ENCODE peak calls at places on chromosome 3, in five cellular contexts. Q is transverse colon, I is HepG2, W is esophagus muscularis mucosa, X is upper lobe of left lung. Y is an unnamed sample.
A peak's percentile ranks its signal among the peaks of the same experiment; 100 is the strongest.

GRCh38 chr3:157406376-157406775 is 30.3 kb upstream of the PTX3 start:
- DNase-seq in Q (no peak), I (no peak), W (no peak), X (no peak), Y (no peak)

GRCh38 chr3:161386991-161387390 is 15.7 kb upstream of the SPTSSB start:
- DNase-seq in Q (no peak), I (peak; percentile 72), W (no peak), X (no peak), Y (no peak)

GRCh38 chr3:68957895-68958294 is 25.5 kb upstream of the TAFA4 start:
- DNase-seq in Q (no peak), I (no peak), W (no peak), X (no peak), Y (no peak)

GRCh38 chr3:54773251-54773650 is 154.6 kb downstream of the LRTM1 start:
- DNase-seq in Q (no peak), I (no peak), W (peak; percentile 31), X (no peak), Y (no peak)

GRCh38 chr3:39183231-39184080 is 8.9 kb downstream of the XIRP1 start:
- DNase-seq in Q (no peak), I (no peak), W (no peak), X (peak; percentile 62), Y (no peak)

GRCh38 chr3:13477946-13478345 is 2.2 kb upstream of the HDAC11 start:
- DNase-seq in Q (no peak), I (peak; percentile 49), W (no peak), X (no peak), Y (no peak)

GRCh38 chr3:29283739-29284138 is 2.9 kb downstream of the RBMS3 start:
- DNase-seq in Q (no peak), I (no peak), W (no peak), X (no peak), Y (no peak)

GRCh38 chr3:169091196-169091595 is 572.3 kb downstream of the MECOM start:
- DNase-seq in Q (no peak), I (no peak), W (no peak), X (no peak), Y (no peak)

GRCh38 chr3:72343078-72343477 is 505.2 kb downstream of the SHQ1 start:
- DNase-seq in Q (no peak), I (no peak), W (no peak), X (no peak), Y (no peak)

GRCh38 chr3:142896201-142896755 is 7.4 kb upstream of the PCOLCE2 start:
- DNase-seq in Q (no peak), I (no peak), W (peak; percentile 80), X (no peak), Y (no peak)

GRCh38 chr3:58531956-58532355 is 5.0 kb downstream of the ACOX2 start:
- DNase-seq in Q (no peak), I (no peak), W (no peak), X (no peak), Y (no peak)

GRCh38 chr3:56883828-56884227 is 82.1 kb upstream of the ARHGEF3 start:
- DNase-seq in Q (no peak), I (no peak), W (no peak), X (no peak), Y (no peak)

GRCh38 chr3:160078533-160078932 is 89.9 kb downstream of the IL12A start:
- DNase-seq in Q (no peak), I (no peak), W (no peak), X (no peak), Y (no peak)

GRCh38 chr3:197847866-197848401 is 56.9 kb downstream of the LRCH3 start:
- DNase-seq in Q (peak; percentile 18), I (no peak), W (no peak), X (no peak), Y (no peak)

GRCh38 chr3:150766742-150767141 is 3.8 kb upstream of the SIAH2 start:
- DNase-seq in Q (no peak), I (no peak), W (no peak), X (no peak), Y (no peak)

GRCh38 chr3:129195731-129196256 is 12.1 kb upstream of the CNBP start:
- DNase-seq in Q (peak; percentile 35), I (peak; percentile 16), W (no peak), X (no peak), Y (no peak)

GRCh38 chr3:47485812-47486211 is 10.1 kb upstream of the SCAP start:
- DNase-seq in Q (no peak), I (no peak), W (no peak), X (no peak), Y (no peak)

GRCh38 chr3:105431171-105431570 is 64.5 kb downstream of the ALCAM start:
- DNase-seq in Q (no peak), I (no peak), W (no peak), X (no peak), Y (no peak)

GRCh38 chr3:142850395-142851023 is 38.4 kb downstream of the PCOLCE2 start:
- DNase-seq in Q (no peak), I (peak; percentile 39), W (no peak), X (no peak), Y (peak; percentile 42)

GRCh38 chr3:49872801-49873281 is 3.1 kb upstream of the CAMKV start:
- DNase-seq in Q (no peak), I (no peak), W (no peak), X (no peak), Y (no peak)

GRCh38 chr3:59609967-59610366 is 560.1 kb upstream of the CFAP20DC start:
- DNase-seq in Q (no peak), I (no peak), W (no peak), X (peak; percentile 10), Y (no peak)

GRCh38 chr3:48459331-48459730 is 12.8 kb downstream of the ATRIP start:
- DNase-seq in Q (no peak), I (no peak), W (no peak), X (no peak), Y (no peak)

GRCh38 chr3:172266103-172266502 is 182.2 kb downstream of the GHSR start:
- DNase-seq in Q (no peak), I (no peak), W (no peak), X (no peak), Y (no peak)
- TF ChIP-seq POLR2AphosphoS5 in Q (no peak), I (no peak), W (no peak), X (no peak), Y (no peak)

GRCh38 chr3:149080011-149080698 is 6.2 kb downstream of the HLTF start:
- DNase-seq in Q (no peak), I (no peak), W (no peak), X (no peak), Y (no peak)

GRCh38 chr3:149080699-149081091 is 5.6 kb downstream of the HLTF start:
- DNase-seq in Q (no peak), I (no peak), W (no peak), X (no peak), Y (no peak)

GRCh38 chr3:149081772-149082171 is 4.6 kb downstream of the HLTF start:
- DNase-seq in Q (no peak), I (no peak), W (no peak), X (no peak), Y (no peak)

DNA sequence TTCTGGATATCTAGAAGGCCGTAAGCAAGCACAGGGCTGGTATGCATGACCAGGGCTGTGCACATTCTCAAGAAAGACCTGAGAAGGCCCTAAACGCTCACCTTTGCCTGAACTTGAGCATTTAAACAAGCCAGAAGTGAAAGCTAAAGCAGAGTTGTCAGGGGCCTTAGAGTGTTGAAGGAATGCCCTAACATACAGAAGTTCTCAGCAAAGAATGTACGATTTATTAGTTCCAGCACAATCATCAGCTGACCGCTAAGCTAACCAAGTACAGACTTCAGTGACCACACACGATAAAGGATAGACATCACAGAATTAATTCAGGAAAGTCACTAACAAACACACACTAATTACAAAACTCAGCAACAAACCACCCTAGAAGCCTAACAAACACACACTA is 8.7 kb downstream of the HLTF start:
- DNase-seq in Q (no peak), I (no peak), W (no peak), X (no peak), Y (no peak)
- H3K36me3 ChIP-seq in Q (no peaks in the 10 kb centered on the region), I (peaks cover 16% of the 10 kb centered on the region), W (peaks cover 4% of the 10 kb centered on the region), X (peaks cover 13% of the 10 kb centered on the region), Y (peaks cover 18% of the 10 kb centered on the region)

DNA sequence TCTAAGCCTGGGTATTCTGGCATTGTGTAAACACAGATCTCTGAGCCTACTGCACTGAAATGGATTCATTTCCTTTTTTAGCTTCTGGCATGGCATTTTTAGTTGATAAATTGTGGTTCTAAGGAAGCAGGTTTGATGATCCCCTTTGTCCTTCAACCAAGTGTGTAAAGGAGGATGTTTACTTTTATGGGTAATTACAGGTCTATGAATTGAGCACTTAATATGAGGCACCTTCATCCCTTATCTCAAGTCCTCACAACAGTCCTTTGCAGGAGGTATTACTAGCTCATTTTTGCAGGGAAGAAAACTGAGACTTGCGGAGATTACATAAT is 30.8 kb upstream of the ZBTB38 start:
- DNase-seq in Q (no peak), I (no peak), W (no peak), X (no peak), Y (no peak)
- H3K27ac ChIP-seq in Q (no peak overlapping the region), I (no peak overlapping the region), W (no peak overlapping the region), X (peak overlapping the region; percentile 54), Y (no peak overlapping the region)

GRCh38 chr3:15638891-15639262 is 37.3 kb downstream of the BTD start:
- DNase-seq in Q (no peak), I (no peak), W (no peak), X (no peak), Y (no peak)
- TF ChIP-seq POLR2AphosphoS5 in Q (no peak), I (no peak), W (no peak), X (no peak), Y (no peak)

GRCh38 chr3:102224171-102224570 is 210.6 kb upstream of the ZPLD1 start:
- DNase-seq in Q (peak; percentile 15), I (peak; percentile 12), W (no peak), X (no peak), Y (no peak)

GRCh38 chr3:102226463-102226862 is 208.4 kb upstream of the ZPLD1 start:
- DNase-seq in Q (no peak), I (no peak), W (no peak), X (no peak), Y (no peak)

GRCh38 chr3:102225407-102226132 is 209.2 kb upstream of the ZPLD1 start:
- DNase-seq in Q (no peak), I (peak; percentile 41), W (no peak), X (no peak), Y (no peak)

GRCh38 chr3:102223139-102223538 is 211.7 kb upstream of the ZPLD1 start:
- DNase-seq in Q (no peak), I (no peak), W (no peak), X (peak; percentile 33), Y (no peak)
- H3K36me3 ChIP-seq in Q (no peaks in the 10 kb centered on the region), I (no peaks in the 10 kb centered on the region), W (no peaks in the 10 kb centered on the region), X (no peaks in the 10 kb centered on the region), Y (no peaks in the 10 kb centered on the region)

GRCh38 chr3:16137977-16138376 is 36.5 kb upstream of the GALNT15 start:
- DNase-seq in Q (no peak), I (no peak), W (no peak), X (no peak), Y (no peak)

GRCh38 chr3:16140116-16140893 is 34.2 kb upstream of the GALNT15 start:
- DNase-seq in Q (peak; percentile 22), I (no peak), W (peak; percentile 91), X (no peak), Y (no peak)

GRCh38 chr3:16134173-16134928 is 40.1 kb upstream of the GALNT15 start:
- DNase-seq in Q (no peak), I (no peak), W (no peak), X (no peak), Y (no peak)

GRCh38 chr3:16136042-16136441 is 38.4 kb upstream of the GALNT15 start:
- DNase-seq in Q (no peak), I (no peak), W (no peak), X (no peak), Y (no peak)

GRCh38 chr3:16137044-16137443 is 37.4 kb upstream of the GALNT15 start:
- DNase-seq in Q (no peak), I (no peak), W (no peak), X (no peak), Y (no peak)
- H3K27ac ChIP-seq in Q (peak overlapping the region; percentile 68), I (no peak overlapping the region), W (peak overlapping the region; percentile 46), X (no peak overlapping the region), Y (peak overlapping the region; percentile 13)

GRCh38 chr3:7709383-7710082 is 792.1 kb upstream of the LMCD1 start:
- DNase-seq in Q (no peak), I (no peak), W (peak; percentile 47), X (no peak), Y (no peak)
- TF ChIP-seq POLR2AphosphoS5 in Q (no peak), I (no peak), W (no peak), X (no peak), Y (no peak)

Y was measured in stomach.